ENCODE peak calls at places on chromosomes 7 and 10, in five cellular contexts. K is SK-N-SH, I is GM12878, F is K562, L is HepG2. P is an unnamed sample.

GRCh38 chr10:103679096-103679790 is 176.1 kb downstream of the SH3PXD2A start:
- DNase-seq in K (no peak), F (no peak), I (no peak), L (no peak), P (no peak)

GRCh38 chr7:155484483-155485399 is 26.8 kb downstream of the EN2 start:
- DNase-seq in I (no peak), K (no peak), F (no peak), L (no peak), P (no peak)

GRCh38 chr7:117323877-117324699 is 1.2 kb upstream of the WNT2 start:
- DNase-seq in L (no peak), K (peak; percentile 59), I (no peak), F (no peak), P (no peak)

GRCh38 chr7:42385912-42386311 is 148.9 kb upstream of the GLI3 start:
- DNase-seq in F (no peak), L (no peak), K (no peak), I (no peak), P (no peak)

GRCh38 chr10:88728107-88728763 is 22.2 kb downstream of the LIPK start:
- DNase-seq in I (no peak), K (no peak), F (peak; percentile 60), L (peak; percentile 17), P (peak; percentile 54)

GRCh38 chr10:114855776-114856543 is 34.4 kb downstream of the FHIP2A start:
- DNase-seq in I (no peak), L (no peak), F (no peak), K (no peak), P (no peak)

GRCh38 chr10:135601-136464 is 578 bp downstream of the ZMYND11 start:
- DNase-seq in K (peak; percentile 75), F (peak; percentile 61), I (no peak), L (peak; percentile 25), P (no peak)

GRCh38 chr7:78770422-78771410 is 682.8 kb downstream of the MAGI2 start:
- DNase-seq in L (no peak), K (peak; percentile 47), F (no peak), I (no peak), P (no peak)

GRCh38 chr10:8835453-8836167 is 781.1 kb downstream of the GATA3 start:
- DNase-seq in I (no peak), F (no peak), K (no peak), L (no peak), P (no peak)

GRCh38 chr10:77456414-77456813 is 181.2 kb downstream of the KCNMA1 start:
- DNase-seq in I (no peak), L (no peak), F (no peak), K (peak; percentile 49), P (no peak)

GRCh38 chr10:72009062-72009429 is 44.9 kb downstream of the CHST3 start:
- DNase-seq in K (no peak), F (no peak), I (no peak), L (no peak), P (no peak)

GRCh38 chr10:72691470-72692056 is 380 bp upstream of the MCU start:
- DNase-seq in K (no peak), L (peak; percentile 92), I (peak; percentile 73), F (no peak), P (peak; percentile 91)

GRCh38 chr7:142300689-142301088 is 42.8 kb upstream of the PRSS58 start:
- DNase-seq in L (no peak), I (no peak), F (peak; percentile 38), K (peak; percentile 23), P (peak; percentile 28)

GRCh38 chr10:52019078-52019644 is 294.9 kb upstream of the DKK1 start:
- DNase-seq in L (no peak), I (no peak), K (no peak), F (no peak), P (no peak)

GRCh38 chr7:124440081-124440480 is 325.5 kb downstream of the GPR37 start:
- DNase-seq in F (no peak), L (no peak), I (no peak), K (no peak), P (no peak)

GRCh38 chr7:77831481-77831880 is 32.9 kb downstream of the PHTF2 start:
- DNase-seq in K (no peak), I (no peak), L (no peak), F (no peak), P (no peak)

GRCh38 chr7:8175929-8176369 is 86.0 kb downstream of the ICA1 start:
- DNase-seq in L (peak; percentile 61), I (no peak), F (no peak), K (no peak), P (no peak)

GRCh38 chr7:101918426-101918825 is 101.0 kb downstream of the CUX1 start:
- DNase-seq in F (no peak), I (no peak), K (no peak), L (no peak), P (no peak)

GRCh38 chr7:90596745-90597526 is 815 bp downstream of the CDK14 start:
- DNase-seq in F (no peak), I (peak; percentile 40), L (no peak), K (peak; percentile 82), P (no peak)

GRCh38 chr7:158024881-158025280 is 562.7 kb downstream of the PTPRN2 start:
- DNase-seq in F (no peak), I (no peak), L (no peak), K (no peak), P (no peak)

GRCh38 chr10:72658696-72659400 is 33.0 kb upstream of the MICU1 start:
- DNase-seq in I (no peak), K (no peak), L (no peak), F (no peak), P (no peak)

GRCh38 chr7:98123073-98123696 is 16.5 kb downstream of the LMTK2 start:
- DNase-seq in I (no peak), F (no peak), K (peak; percentile 45), L (no peak), P (no peak)

GRCh38 chr10:97748116-97748515 is 11.2 kb downstream of the ZFYVE27 start:
- DNase-seq in I (no peak), F (no peak), L (no peak), K (peak; percentile 66), P (no peak)

GRCh38 chr7:81367335-81367801 is 402.5 kb downstream of the HGF start:
- DNase-seq in K (no peak), I (no peak), F (no peak), L (no peak), P (no peak)

GRCh38 chr7:41700044-41700471 is 2.8 kb downstream of the INHBA start:
- DNase-seq in F (no peak), L (no peak), I (no peak), K (no peak), P (no peak)

GRCh38 chr7:108455833-108456677 is at the start of gene NRCAM:
- DNase-seq in K (peak; percentile 99), I (no peak), L (no peak), F (peak; percentile 50), P (no peak)

GRCh38 chr10:37289833-37290464 is 164.6 kb downstream of the ANKRD30A start:
- DNase-seq in F (no peak), L (no peak), K (no peak), I (no peak), P (no peak)

DNA sequence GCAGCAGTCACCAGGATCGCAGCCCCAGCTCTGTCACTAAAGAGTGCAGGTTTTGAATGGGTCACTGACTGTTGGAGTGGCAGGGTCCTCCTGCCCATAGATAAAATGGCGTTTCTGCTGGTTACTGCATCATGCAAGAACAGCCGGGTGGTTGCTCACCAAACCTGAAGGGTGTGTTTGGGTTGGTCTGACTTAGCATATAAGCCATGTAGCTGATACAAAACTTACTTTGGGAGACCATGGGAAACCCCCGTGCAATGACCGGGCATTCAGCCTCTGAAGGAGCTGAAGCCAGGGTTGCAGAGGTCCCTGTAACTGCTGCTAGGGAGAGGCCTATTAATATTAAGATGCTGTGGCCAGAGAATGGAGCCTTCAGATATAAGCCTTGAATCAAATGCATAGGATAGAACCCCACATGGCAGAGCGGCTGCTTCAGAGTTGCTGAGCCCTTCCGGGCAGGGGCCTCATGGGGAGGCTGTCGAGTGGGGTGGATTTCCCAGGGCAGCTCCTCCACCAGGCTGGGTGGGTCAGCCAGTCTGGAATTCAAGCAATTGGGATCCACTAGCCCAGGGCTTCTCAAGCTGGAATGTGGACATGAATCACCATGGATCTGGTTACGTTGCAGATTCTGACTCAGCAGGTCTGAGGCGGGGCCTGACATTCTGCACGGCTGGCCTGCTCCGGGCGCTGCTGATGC is 70.9 kb upstream of the CTBP2 start:
- DNase-seq in L (no peak), I (no peak), F (no peak), K (peak; percentile 41), P (peak; percentile 87)
- H3K4me3 ChIP-seq in L (no peak overlapping the region), I (no peak overlapping the region), F (no peak overlapping the region), K (no peak overlapping the region), P (peak overlapping the region; percentile 36)

GRCh38 chr10:122077311-122077875 is 88.4 kb downstream of the TACC2 start:
- DNase-seq in L (no peak), I (no peak), K (no peak), F (no peak), P (no peak)

GRCh38 chr10:122075171-122075570 is 86.2 kb downstream of the TACC2 start:
- DNase-seq in I (no peak), K (no peak), F (no peak), L (no peak), P (no peak)

GRCh38 chr10:122068844-122069243 is 79.9 kb downstream of the TACC2 start:
- DNase-seq in K (no peak), F (no peak), I (no peak), L (no peak), P (no peak)

GRCh38 chr10:122073508-122073907 is 84.5 kb downstream of the TACC2 start:
- DNase-seq in I (no peak), L (no peak), K (no peak), F (no peak), P (no peak)

GRCh38 chr10:122072491-122072890 is 83.5 kb downstream of the TACC2 start:
- DNase-seq in F (no peak), L (no peak), K (no peak), I (no peak), P (no peak)
- TF ChIP-seq ZBTB33 in F (no peak), L (no peak), K (no peak), I (no peak), P (no peak)

GRCh38 chr10:5418584-5418983 is 6.2 kb downstream of the NET1 start:
- DNase-seq in F (no peak), I (no peak), K (no peak), L (no peak), P (no peak)
- H3K4me3 ChIP-seq in F (no peak overlapping the region), I (no peak overlapping the region), K (no peak overlapping the region), L (no peak overlapping the region), P (no peak overlapping the region)

DNA sequence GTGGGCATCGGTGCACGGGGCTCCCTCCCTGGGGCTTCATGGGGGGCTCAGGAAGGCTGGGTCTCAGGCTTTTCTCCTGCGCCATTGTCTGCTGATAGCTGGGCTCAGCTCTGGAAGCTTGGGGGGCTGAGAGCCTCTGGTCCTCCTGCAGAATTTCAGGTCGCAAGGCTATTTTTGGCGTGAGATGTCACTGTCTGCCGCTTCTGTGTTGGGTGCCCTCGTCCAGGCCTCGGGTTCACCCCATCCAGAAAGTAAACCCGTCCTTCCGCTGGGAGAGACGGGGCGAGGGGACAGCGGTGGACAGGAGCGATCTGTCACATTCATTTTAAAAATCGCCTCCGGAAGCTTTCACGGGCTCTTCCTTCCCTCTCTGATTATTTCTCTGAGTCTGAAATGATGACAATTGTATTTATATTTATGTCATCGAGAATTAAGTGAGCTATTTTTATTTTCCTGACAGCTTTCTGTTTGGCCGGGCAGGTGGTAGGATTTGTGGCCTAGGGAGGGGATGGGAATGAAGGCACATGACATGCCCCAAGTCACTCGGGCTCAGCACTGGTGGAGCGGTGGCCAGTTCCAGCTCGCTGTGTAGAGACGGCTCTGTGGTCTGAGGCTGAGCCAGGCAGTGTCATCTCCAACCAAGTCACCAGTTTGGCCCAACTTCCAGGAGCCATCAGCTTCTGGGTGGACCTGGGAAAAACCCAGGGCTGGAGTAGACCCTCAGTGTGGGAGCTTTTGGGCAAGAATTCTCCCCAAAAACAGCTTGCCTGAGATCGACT is 40.6 kb upstream of the AP5Z1 start:
- DNase-seq in F (no peak), K (no peak), L (no peak), I (no peak), P (no peak)
- TF ChIP-seq ZBTB33 in F (no peak), K (no peak), L (no peak), I (no peak), P (no peak)